ENCODE peak calls at places on chromosomes 6 and 20, in ten cellular contexts. N, E, B, I, K, H, A, X, L and R are unnamed samples.

GRCh38 chr20:50320910-50321796 is 130.5 kb downstream of the CEBPB start:
- DNase-seq in X (peak), I (no peak), N (peak), L (peak), B (no peak), H (peak), K (peak), E (no peak), A (peak), R (peak)

GRCh38 chr20:9912290-9912689 is 73.4 kb upstream of the PAK5 start:
- DNase-seq in L (no peak), X (no peak), A (no peak), K (no peak), H (no peak), E (no peak), I (no peak), B (no peak), N (no peak), R (no peak)

GRCh38 chr6:85081102-85081501 is 316.7 kb upstream of the TBX18 start:
- DNase-seq in B (no peak), L (no peak), H (no peak), K (no peak), A (no peak), I (no peak), N (no peak), X (no peak), E (no peak), R (no peak)

GRCh38 chr20:58228484-58229197 is at the start of gene ANKRD60:
- DNase-seq in B (no peak), X (peak), L (no peak), A (no peak), H (no peak), I (no peak), N (peak), E (peak), K (peak), R (peak)

GRCh38 chr6:138162104-138162946 is 586 bp downstream of the ARFGEF3 start:
- DNase-seq in X (peak), B (peak), N (no peak), I (peak), K (peak), H (no peak), A (no peak), E (no peak), L (no peak), R (no peak)

GRCh38 chr20:5675103-5676091 is 74.8 kb upstream of the SHLD1 start:
- DNase-seq in H (no peak), L (no peak), X (no peak), A (no peak), N (no peak), K (no peak), B (no peak), I (no peak), E (no peak), R (no peak)

GRCh38 chr6:21455071-21455470 is 138.5 kb upstream of the SOX4 start:
- DNase-seq in H (no peak), N (no peak), X (no peak), I (no peak), L (no peak), A (no peak), E (no peak), B (no peak), K (no peak), R (no peak)

GRCh38 chr6:79672631-79673065 is 41.5 kb downstream of the SH3BGRL2 start:
- DNase-seq in L (no peak), E (no peak), K (peak), N (no peak), H (no peak), A (no peak), X (peak), I (no peak), B (no peak), R (no peak)

GRCh38 chr20:49890651-49891361 is 24.5 kb downstream of the SPATA2 start:
- DNase-seq in I (no peak), A (no peak), K (no peak), H (no peak), L (no peak), B (no peak), N (peak), X (no peak), E (no peak), R (no peak)

GRCh38 chr20:61942526-61942925 is 123.2 kb downstream of the TAF4 start:
- DNase-seq in A (no peak), N (peak), K (no peak), B (no peak), E (no peak), H (no peak), X (no peak), I (no peak), L (no peak), R (peak)

GRCh38 chr6:122817362-122817761 is 28.3 kb downstream of the SMPDL3A start:
- DNase-seq in N (no peak), L (no peak), B (no peak), H (no peak), A (no peak), E (no peak), K (no peak), X (no peak), I (no peak), R (no peak)

GRCh38 chr6:110341671-110342304 is 16.4 kb downstream of the METTL24 start:
- DNase-seq in H (no peak), L (no peak), E (no peak), X (no peak), I (no peak), B (no peak), N (no peak), A (no peak), K (no peak), R (no peak)

GRCh38 chr6:34950849-34951248 is 61.8 kb downstream of the ANKS1A start:
- DNase-seq in N (no peak), X (no peak), E (no peak), A (no peak), K (no peak), L (no peak), B (no peak), I (no peak), H (no peak), R (no peak)

GRCh38 chr6:25882066-25882496 is 8.0 kb upstream of the SLC17A3 start:
- DNase-seq in L (no peak), E (no peak), B (no peak), X (no peak), K (no peak), I (no peak), A (no peak), N (peak), H (no peak), R (peak)

GRCh38 chr6:104603108-104603745 is 256.5 kb downstream of the HACE1 start:
- DNase-seq in N (no peak), B (no peak), K (no peak), A (no peak), I (no peak), H (no peak), E (no peak), X (no peak), L (no peak), R (no peak)

GRCh38 chr6:135451617-135452190 is 45.8 kb downstream of the AHI1 start:
- DNase-seq in I (peak), E (peak), L (no peak), B (no peak), N (no peak), A (no peak), X (peak), H (no peak), K (peak), R (no peak)

GRCh38 chr6:135935951-135936601 is 84.6 kb downstream of the PDE7B start:
- DNase-seq in H (peak), K (peak), E (no peak), X (peak), I (no peak), L (no peak), N (peak), B (peak), A (peak), R (no peak)